ENCODE peak calls at places on chromosome X, in nine cellular contexts. D is GM12878, G is GM23248, Z is PC-3, W is PC-9, Y is hepatocyte, C is GM23338, A is H1, V is mammary epithelial cell. E is an unnamed sample.
A peak's percentile ranks its signal among the peaks of the same experiment; 100 is the strongest.

GRCh38 chrX:69158166-69159040 is 6.8 kb downstream of the PJA1 start:
- DNase-seq in D (no peak), G (peak; percentile 72), Z (peak; percentile 73), W (peak; percentile 58), Y (peak; percentile 59), C (peak; percentile 75), A (no peak), V (peak; percentile 82), E (peak; percentile 83)

GRCh38 chrX:22314692-22315091 is 42.0 kb downstream of the CBLL2 start:
- DNase-seq in D (no peak), G (no peak), Z (peak; percentile 23), W (no peak), Y (no peak), C (peak; percentile 43), A (no peak), V (peak; percentile 4), E (no peak)

GRCh38 chrX:107675823-107676555 is 47.7 kb downstream of the PRPS1 start:
- DNase-seq in D (no peak), G (peak; percentile 71), Z (no peak), W (no peak), Y (peak; percentile 61), C (no peak), A (no peak), V (peak; percentile 30), E (peak; percentile 23)

GRCh38 chrX:114152130-114152529 is 431.8 kb upstream of the HTR2C start:
- DNase-seq in D (no peak), G (peak; percentile 54), Z (peak; percentile 81), W (no peak), Y (peak; percentile 56), C (no peak), A (no peak), V (peak; percentile 25), E (peak; percentile 0)

GRCh38 chrX:44943007-44943406 is 70.0 kb downstream of the KDM6A start:
- DNase-seq in D (no peak), G (no peak), Z (peak; percentile 67), W (no peak), Y (no peak), C (no peak), A (no peak), V (no peak), E (no peak)

GRCh38 chrX:151359931-151360871 is 36.8 kb upstream of the VMA21 start:
- DNase-seq in D (no peak), G (peak; percentile 44), Z (peak; percentile 35), W (peak; percentile 19), Y (peak; percentile 40), C (peak; percentile 58), A (no peak), V (peak; percentile 2), E (no peak)

GRCh38 chrX:134026732-134027311 is 41.4 kb upstream of the GPC3 start:
- DNase-seq in D (no peak), G (peak; percentile 28), Z (peak; percentile 56), W (peak; percentile 6), Y (peak; percentile 79), C (peak; percentile 87), A (peak; percentile 9), V (peak; percentile 50), E (peak; percentile 53)

GRCh38 chrX:111543212-111543762 is 31.8 kb downstream of the SERTM2 start:
- DNase-seq in D (no peak), G (no peak), Z (no peak), W (no peak), Y (no peak), C (peak; percentile 83), A (no peak), V (no peak), E (no peak)

GRCh38 chrX:12997898-12998687 is 23.2 kb downstream of the TMSB4X start:
- DNase-seq in D (no peak), G (no peak), Z (no peak), W (no peak), Y (no peak), C (no peak), A (no peak), V (no peak), E (no peak)

GRCh38 chrX:32530802-32531403 is 680.4 kb downstream of the DMD start:
- DNase-seq in D (no peak), G (peak; percentile 49), Z (peak; percentile 55), W (peak; percentile 0), Y (peak; percentile 83), C (peak; percentile 61), A (no peak), V (peak; percentile 20), E (peak; percentile 14)

GRCh38 chrX:153875391-153876111 is 10.4 kb downstream of the L1CAM start:
- DNase-seq in D (no peak), G (peak; percentile 43), Z (peak; percentile 54), W (peak; percentile 67), Y (peak; percentile 64), C (peak; percentile 50), A (no peak), V (no peak), E (peak; percentile 11)

GRCh38 chrX:153600032-153600373 is 1.1 kb upstream of the CCNQ start:
- DNase-seq in D (no peak), G (peak; percentile 27), Z (no peak), W (peak; percentile 26), Y (no peak), C (peak; percentile 14), A (no peak), V (peak; percentile 12), E (no peak)

GRCh38 chrX:69919749-69920148 is 130.0 kb downstream of the AWAT2 start:
- DNase-seq in D (no peak), G (no peak), Z (no peak), W (no peak), Y (no peak), C (peak; percentile 51), A (no peak), V (no peak), E (no peak)

GRCh38 chrX:96576358-96576757 is 108.3 kb upstream of the DIAPH2 start:
- DNase-seq in D (no peak), G (peak; percentile 44), Z (peak; percentile 3), W (no peak), Y (no peak), C (no peak), A (no peak), V (no peak), E (peak; percentile 17)

GRCh38 chrX:119990409-119990994 is 47.0 kb upstream of the NKAP start:
- DNase-seq in D (no peak), G (no peak), Z (no peak), W (no peak), Y (no peak), C (no peak), A (no peak), V (no peak), E (no peak)

GRCh38 chrX:119986203-119986602 is 42.7 kb upstream of the NKAP start:
- DNase-seq in D (no peak), G (no peak), Z (no peak), W (no peak), Y (no peak), C (no peak), A (no peak), V (no peak), E (no peak)

GRCh38 chrX:119996069-119996468 is 52.5 kb upstream of the NKAP start:
- DNase-seq in D (no peak), G (no peak), Z (no peak), W (no peak), Y (no peak), C (no peak), A (no peak), V (no peak), E (no peak)

GRCh38 chrX:119989905-119990408 is 46.4 kb upstream of the NKAP start:
- DNase-seq in D (no peak), G (no peak), Z (no peak), W (no peak), Y (no peak), C (peak; percentile 22), A (no peak), V (no peak), E (no peak)

GRCh38 chrX:119990995-119991787 is 47.6 kb upstream of the NKAP start:
- DNase-seq in D (no peak), G (no peak), Z (no peak), W (no peak), Y (peak; percentile 11), C (peak; percentile 47), A (no peak), V (no peak), E (no peak)
- TF ChIP-seq EZH2 in D (no peak), G (no peak), Z (peak; percentile 41), W (no peak), Y (peak; percentile 33), C (peak; percentile 85), A (peak; percentile 86), V (no peak), E (no peak)

DNA sequence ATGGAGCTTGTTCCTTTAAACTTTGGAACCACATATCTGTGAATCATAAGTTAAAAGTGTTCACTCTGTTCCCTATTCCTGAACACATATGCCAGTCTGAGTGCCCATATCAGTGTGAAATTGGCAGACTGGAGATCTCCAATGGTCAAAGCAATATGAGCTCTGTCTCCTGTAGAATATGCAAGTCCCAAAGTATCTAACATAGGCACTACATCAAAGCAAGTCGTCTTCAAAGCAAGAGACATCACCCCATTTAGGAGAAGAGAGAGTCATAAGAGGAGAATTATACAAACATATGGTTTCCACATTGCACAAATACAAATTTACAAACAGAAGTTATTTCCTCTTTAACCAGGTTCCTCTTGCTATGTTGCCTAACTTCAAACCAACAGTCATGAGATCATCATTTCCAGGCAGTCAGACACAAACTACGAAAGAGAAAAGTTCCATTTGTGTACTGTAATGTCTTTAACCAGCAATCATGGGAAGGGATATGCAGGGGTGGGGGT is 9.9 kb upstream of the GK start:
- DNase-seq in D (no peak), G (peak; percentile 74), Z (no peak), W (no peak), Y (no peak), C (no peak), A (no peak), V (no peak), E (peak; percentile 88)
- H3K4me2 ChIP-seq in D (no peak overlapping the region), G (peak overlapping the region; percentile 49), Z (no peak overlapping the region), W (no peak overlapping the region), Y (no peak overlapping the region), C (no peak overlapping the region), A (no peak overlapping the region), V (no peak overlapping the region), E (no peak overlapping the region)

GRCh38 chrX:118231464-118231863 is 114.4 kb upstream of the WDR44 start:
- DNase-seq in D (no peak), G (no peak), Z (no peak), W (no peak), Y (no peak), C (no peak), A (no peak), V (no peak), E (peak; percentile 78)
- TF ChIP-seq EZH2 in D (no peak), G (no peak), Z (no peak), W (no peak), Y (no peak), C (no peak), A (no peak), V (no peak), E (no peak)

DNA sequence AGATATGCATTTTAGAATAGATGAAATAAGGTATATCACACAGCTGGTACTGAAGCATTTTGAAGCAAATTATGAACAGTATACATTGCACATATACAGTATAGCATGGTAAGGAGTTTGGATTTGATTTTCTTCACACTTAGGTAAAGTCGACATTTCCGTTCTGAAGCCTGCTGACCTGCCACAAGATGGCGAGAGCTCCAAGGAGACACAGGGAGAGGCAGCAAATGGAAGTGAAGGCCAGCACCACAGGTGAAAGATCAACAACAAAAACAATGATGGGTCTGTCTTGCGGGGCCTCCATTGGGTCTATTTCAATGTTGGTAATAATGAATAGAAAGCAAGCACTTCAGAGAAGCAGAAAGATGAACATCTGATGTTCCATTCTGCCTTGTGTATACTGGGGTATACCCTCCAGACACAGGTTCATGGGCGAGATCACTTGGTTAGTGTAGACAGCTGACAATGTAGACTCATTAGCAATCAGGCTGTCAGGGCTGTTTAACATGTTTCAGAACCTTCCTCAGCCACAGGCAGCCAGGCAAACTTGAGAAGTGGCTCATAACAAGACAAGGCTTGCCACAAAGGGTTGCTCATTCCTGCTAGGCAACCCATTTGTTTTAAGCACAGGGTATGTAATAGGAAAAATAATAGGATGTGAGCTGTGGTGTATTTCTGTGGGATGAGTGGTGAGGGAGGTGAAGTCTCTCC is 21.4 kb upstream of the NOX1 start:
- DNase-seq in D (no peak), G (peak; percentile 55), Z (peak; percentile 69), W (peak; percentile 27), Y (peak; percentile 28), C (peak; percentile 70), A (no peak), V (peak; percentile 93), E (peak; percentile 52)
- H3K4me2 ChIP-seq in D (no peak overlapping the region), G (no peak overlapping the region), Z (no peak overlapping the region), W (no peak overlapping the region), Y (no peak overlapping the region), C (no peak overlapping the region), A (no peak overlapping the region), V (peak overlapping the region; percentile 38), E (no peak overlapping the region)

E was measured in fibroblast of lung.